ENCODE peak calls at places on chromosomes 7 and 10, in seven cellular contexts. W is AG04450, H is HEK293T, S is NAMALWA, T is posterior cingulate gyrus, E is hepatic stellate cell, V is HT1080. M is an unnamed sample.
A peak's percentile ranks its signal among the peaks of the same experiment; 100 is the strongest.

GRCh38 chr7:66366701-66367100 is 161.6 kb downstream of the TPST1 start:
- DNase-seq in W (no peak), H (no peak), V (no peak), S (no peak), E (no peak), T (no peak), M (no peak)

GRCh38 chr7:155202106-155202871 is 95.4 kb upstream of the INSIG1 start:
- DNase-seq in S (no peak), E (no peak), W (no peak), T (no peak), H (no peak), V (no peak), M (no peak)

GRCh38 chr7:55484834-55485233 is 87.5 kb downstream of the VOPP1 start:
- DNase-seq in E (no peak), V (no peak), H (no peak), W (no peak), T (no peak), S (no peak), M (no peak)

GRCh38 chr7:100676501-100677306 is 3.2 kb downstream of the GNB2 start:
- DNase-seq in H (no peak), E (no peak), T (no peak), W (no peak), S (no peak), V (no peak), M (peak; percentile 42)

GRCh38 chr10:132002004-132002403 is 20.3 kb upstream of the BNIP3 start:
- DNase-seq in H (no peak), T (no peak), W (no peak), V (no peak), S (no peak), E (no peak), M (no peak)

GRCh38 chr7:77200542-77200941 is 923 bp upstream of the FGL2 start:
- DNase-seq in E (no peak), H (no peak), V (no peak), S (peak; percentile 54), W (no peak), T (no peak), M (no peak)

GRCh38 chr7:27961255-27961654 is 219.3 kb downstream of the JAZF1 start:
- DNase-seq in W (no peak), T (no peak), E (no peak), H (no peak), S (no peak), V (peak; percentile 90), M (no peak)

GRCh38 chr10:88755753-88756152 is 4.1 kb upstream of the LIPN start:
- DNase-seq in V (no peak), E (no peak), W (no peak), H (no peak), S (no peak), T (no peak), M (no peak)

GRCh38 chr7:134022512-134022911 is 104.6 kb upstream of the LRGUK start:
- DNase-seq in E (no peak), V (no peak), H (no peak), S (no peak), W (no peak), T (no peak), M (peak; percentile 53)

GRCh38 chr7:36127075-36127740 is 25.8 kb upstream of the EEPD1 start:
- DNase-seq in T (no peak), E (no peak), W (no peak), S (peak; percentile 82), V (no peak), H (peak; percentile 56), M (no peak)

GRCh38 chr7:28405662-28406061 is 6.7 kb upstream of the CREB5 start:
- DNase-seq in H (no peak), W (peak; percentile 68), S (no peak), T (no peak), E (peak; percentile 51), V (peak; percentile 69), M (no peak)

GRCh38 chr10:22573820-22574569 is 140.4 kb downstream of the PIP4K2A start:
- DNase-seq in S (peak; percentile 36), W (no peak), E (peak; percentile 27), H (peak; percentile 46), V (peak; percentile 36), T (no peak), M (peak; percentile 27)

GRCh38 chr7:157404845-157405481 is 68.2 kb downstream of the DNAJB6 start:
- DNase-seq in V (peak; percentile 92), H (no peak), W (peak; percentile 60), T (no peak), S (no peak), E (peak; percentile 82), M (no peak)

GRCh38 chr10:115049957-115050356 is 43.2 kb upstream of the ATRNL1 start:
- DNase-seq in T (no peak), W (no peak), S (no peak), V (no peak), E (peak; percentile 26), H (no peak), M (no peak)

GRCh38 chr10:69938541-69938991 is 114.1 kb upstream of the MACROH2A2 start:
- DNase-seq in S (no peak), E (no peak), V (no peak), T (no peak), W (no peak), H (no peak), M (peak; percentile 44)

GRCh38 chr7:109246330-109247077 is 676.8 kb downstream of the DNAJB9 start:
- DNase-seq in E (no peak), H (no peak), T (no peak), W (no peak), V (peak; percentile 39), S (no peak), M (no peak)

GRCh38 chr10:91820144-91820543 is 21.9 kb downstream of the TNKS2 start:
- DNase-seq in W (no peak), V (peak; percentile 60), E (no peak), S (no peak), H (no peak), T (no peak), M (no peak)

GRCh38 chr7:1917221-1918062 is 247.4 kb downstream of the ELFN1 start:
- DNase-seq in S (no peak), T (no peak), E (no peak), H (no peak), V (no peak), W (no peak), M (peak; percentile 56)

GRCh38 chr10:13823046-13823711 is 236.4 kb downstream of the PRPF18 start:
- DNase-seq in W (no peak), V (no peak), T (no peak), S (no peak), E (no peak), H (no peak), M (no peak)

GRCh38 chr7:50594734-50595537 is 29.7 kb upstream of the DDC start:
- DNase-seq in H (no peak), S (no peak), T (no peak), W (no peak), E (no peak), V (no peak), M (no peak)

GRCh38 chr7:96244992-96245292 is 77.0 kb downstream of the SLC25A13 start:
- DNase-seq in S (no peak), H (no peak), E (no peak), T (no peak), V (no peak), W (no peak), M (no peak)

GRCh38 chr7:98728555-98728954 is 111.5 kb downstream of the NPTX2 start:
- DNase-seq in W (no peak), E (no peak), V (no peak), S (no peak), H (no peak), T (no peak), M (no peak)

GRCh38 chr10:96275685-96276418 is 4.5 kb upstream of the BLNK start:
- DNase-seq in H (no peak), E (no peak), T (no peak), W (no peak), S (no peak), V (no peak), M (peak; percentile 80)

GRCh38 chr10:113007821-113008220 is 57.8 kb downstream of the TCF7L2 start:
- DNase-seq in H (no peak), W (no peak), T (no peak), V (no peak), S (no peak), E (no peak), M (no peak)

GRCh38 chr7:13979671-13980438 is 9.6 kb downstream of the ETV1 start:
- DNase-seq in T (no peak), S (no peak), V (no peak), E (no peak), W (no peak), H (no peak), M (no peak)

GRCh38 chr10:110684800-110685446 is 40.8 kb downstream of the RBM20 start:
- DNase-seq in E (peak; percentile 40), W (peak; percentile 26), T (no peak), H (no peak), V (no peak), S (no peak), M (no peak)

GRCh38 chr10:78986419-78986818 is 82.3 kb upstream of the ZMIZ1 start:
- DNase-seq in E (peak; percentile 60), H (no peak), T (no peak), V (no peak), W (no peak), S (no peak), M (no peak)

GRCh38 chr7:128361463-128362441 is at the start of gene PRRT4:
- DNase-seq in S (no peak), T (peak; percentile 62), E (peak; percentile 57), W (no peak), V (no peak), H (peak; percentile 72), M (peak; percentile 79)

GRCh38 chr10:75103881-75104686 is 7.4 kb upstream of the SAMD8 start:
- DNase-seq in E (no peak), T (no peak), H (no peak), V (no peak), S (no peak), W (no peak), M (no peak)

GRCh38 chr7:103851357-103851756 is 138.1 kb downstream of the RELN start:
- DNase-seq in T (no peak), S (peak; percentile 27), E (no peak), W (peak; percentile 0), V (no peak), H (peak; percentile 13), M (no peak)

GRCh38 chr7:69920802-69921201 is 322.5 kb downstream of the AUTS2 start:
- DNase-seq in S (no peak), W (no peak), E (no peak), T (no peak), H (no peak), V (no peak), M (no peak)

GRCh38 chr7:113289140-113289740 is 170.9 kb upstream of the SMIM30 start:
- DNase-seq in H (peak; percentile 13), T (no peak), S (peak; percentile 66), V (peak; percentile 67), W (no peak), E (no peak), M (no peak)

GRCh38 chr10:58072634-58073033 is 195.1 kb downstream of the IPMK start:
- DNase-seq in H (no peak), T (no peak), W (no peak), S (no peak), E (no peak), V (no peak), M (no peak)

GRCh38 chr7:33101916-33102315 is 7.3 kb downstream of the RP9 start:
- DNase-seq in W (no peak), V (no peak), S (no peak), H (no peak), T (no peak), E (no peak), M (no peak)

GRCh38 chr7:55545496-55545895 is 26.8 kb downstream of the VOPP1 start:
- DNase-seq in W (no peak), S (no peak), E (peak; percentile 47), H (no peak), T (no peak), V (peak; percentile 62), M (peak; percentile 21)

M was measured in pancreas.